ENCODE peak calls at places on chromosomes 3 and 15, in six cellular contexts. One of them, this sample, is unnamed.

GRCh38 chr3:172148702-172149565 is 109.6 kb downstream of the FNDC3B start:
- DNase-seq in body of pancreas: no peak
- DNase-seq in transverse colon: no peak
- DNase-seq in ovary: no peak
- DNase-seq in A549: no peak
- DNase-seq in prostate gland: no peak
- DNase-seq in this sample: no peak

GRCh38 chr3:118972974-118973373 is 61.7 kb downstream of the IGSF11 start:
- DNase-seq in body of pancreas: no peak
- DNase-seq in transverse colon: peak; percentile 10
- DNase-seq in ovary: no peak
- DNase-seq in A549: no peak
- DNase-seq in prostate gland: no peak
- DNase-seq in this sample: peak; percentile 31

GRCh38 chr3:37772773-37773291 is 88.8 kb upstream of the CTDSPL start:
- DNase-seq in body of pancreas: no peak
- DNase-seq in transverse colon: no peak
- DNase-seq in ovary: no peak
- DNase-seq in A549: no peak
- DNase-seq in prostate gland: no peak
- DNase-seq in this sample: no peak

GRCh38 chr3:2510746-2511145 is 412.1 kb downstream of the CNTN4 start:
- DNase-seq in body of pancreas: no peak
- DNase-seq in transverse colon: no peak
- DNase-seq in ovary: no peak
- DNase-seq in A549: no peak
- DNase-seq in prostate gland: no peak
- DNase-seq in this sample: no peak

GRCh38 chr3:173825731-173826130 is 428.2 kb downstream of the NLGN1 start:
- DNase-seq in body of pancreas: no peak
- DNase-seq in transverse colon: no peak
- DNase-seq in ovary: no peak
- DNase-seq in A549: no peak
- DNase-seq in prostate gland: no peak
- DNase-seq in this sample: no peak

GRCh38 chr3:37604336-37604833 is 257.3 kb upstream of the CTDSPL start:
- DNase-seq in body of pancreas: no peak
- DNase-seq in transverse colon: no peak
- DNase-seq in ovary: no peak
- DNase-seq in A549: no peak
- DNase-seq in prostate gland: no peak
- DNase-seq in this sample: no peak

GRCh38 chr3:165642761-165643432 is 194.3 kb downstream of the BCHE start:
- DNase-seq in body of pancreas: peak; percentile 76
- DNase-seq in transverse colon: peak; percentile 48
- DNase-seq in ovary: peak; percentile 15
- DNase-seq in A549: peak; percentile 38
- DNase-seq in prostate gland: peak; percentile 20
- DNase-seq in this sample: no peak

GRCh38 chr3:111012388-111013248 is 59.0 kb upstream of the NECTIN3 start:
- DNase-seq in body of pancreas: peak; percentile 10
- DNase-seq in transverse colon: no peak
- DNase-seq in ovary: no peak
- DNase-seq in A549: no peak
- DNase-seq in prostate gland: no peak
- DNase-seq in this sample: no peak

GRCh38 chr3:181326637-181327223 is 337.2 kb upstream of the DNAJC19 start:
- DNase-seq in body of pancreas: no peak
- DNase-seq in transverse colon: no peak
- DNase-seq in ovary: no peak
- DNase-seq in A549: peak; percentile 7
- DNase-seq in prostate gland: no peak
- DNase-seq in this sample: no peak

GRCh38 chr3:15333099-15333956 is 942 bp upstream of the SH3BP5 start:
- DNase-seq in body of pancreas: no peak
- DNase-seq in transverse colon: no peak
- DNase-seq in ovary: peak; percentile 56
- DNase-seq in A549: no peak
- DNase-seq in prostate gland: no peak
- DNase-seq in this sample: no peak

GRCh38 chr15:67089218-67090193 is 24.1 kb downstream of the SMAD3 start:
- DNase-seq in body of pancreas: no peak
- DNase-seq in transverse colon: no peak
- DNase-seq in ovary: no peak
- DNase-seq in A549: peak; percentile 76
- DNase-seq in prostate gland: no peak
- DNase-seq in this sample: no peak

GRCh38 chr3:105827959-105828358 is 40.9 kb downstream of the CBLB start:
- DNase-seq in body of pancreas: peak; percentile 18
- DNase-seq in transverse colon: peak; percentile 26
- DNase-seq in ovary: peak; percentile 43
- DNase-seq in A549: peak; percentile 49
- DNase-seq in prostate gland: no peak
- DNase-seq in this sample: no peak

GRCh38 chr3:187975571-187976360 is 178.2 kb upstream of the LPP start:
- DNase-seq in body of pancreas: no peak
- DNase-seq in transverse colon: no peak
- DNase-seq in ovary: no peak
- DNase-seq in A549: no peak
- DNase-seq in prostate gland: no peak
- DNase-seq in this sample: no peak

GRCh38 chr3:68945231-68945630 is 12.9 kb upstream of the TAFA4 start:
- DNase-seq in body of pancreas: no peak
- DNase-seq in transverse colon: no peak
- DNase-seq in ovary: no peak
- DNase-seq in A549: no peak
- DNase-seq in prostate gland: no peak
- DNase-seq in this sample: no peak

GRCh38 chr15:36658321-36658720 is 78.9 kb downstream of the CDIN1 start:
- DNase-seq in body of pancreas: no peak
- DNase-seq in transverse colon: no peak
- DNase-seq in ovary: no peak
- DNase-seq in A549: no peak
- DNase-seq in prostate gland: no peak
- DNase-seq in this sample: no peak

GRCh38 chr3:194472290-194472920 is 14.4 kb downstream of the ATP13A3 start:
- DNase-seq in body of pancreas: peak; percentile 71
- DNase-seq in transverse colon: no peak
- DNase-seq in ovary: no peak
- DNase-seq in A549: peak; percentile 25
- DNase-seq in prostate gland: peak; percentile 46
- DNase-seq in this sample: no peak

DNA sequence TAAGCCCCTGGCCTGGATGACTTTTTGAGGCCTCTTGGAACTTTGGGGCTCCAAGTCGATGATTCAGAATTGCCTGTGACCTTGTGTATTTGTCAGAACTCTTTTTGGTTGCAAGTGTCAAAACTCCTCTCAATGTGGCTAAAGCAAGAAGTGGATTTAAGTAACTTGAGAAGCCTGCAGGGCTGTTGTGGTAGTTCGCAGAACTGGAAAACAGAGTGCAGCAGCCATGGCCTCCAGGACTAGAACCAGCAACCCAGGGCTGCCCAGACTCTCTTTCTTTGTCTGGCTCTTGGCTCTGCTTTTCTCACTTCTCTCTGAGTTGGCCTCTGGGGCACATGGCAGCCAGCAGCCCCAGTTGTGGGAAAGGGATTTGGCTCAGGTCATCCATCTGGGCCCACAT is 59.0 kb downstream of the BHLHE40 start:
- DNase-seq in body of pancreas: no peak
- DNase-seq in transverse colon: no peak
- DNase-seq in ovary: no peak
- DNase-seq in A549: no peak
- DNase-seq in prostate gland: no peak
- DNase-seq in this sample: no peak
- TF ChIP-seq CTCF in body of pancreas: no peak
- TF ChIP-seq CTCF in transverse colon: no peak
- TF ChIP-seq CTCF in ovary: no peak
- TF ChIP-seq CTCF in A549: no peak
- TF ChIP-seq CTCF in prostate gland: no peak
- TF ChIP-seq CTCF in this sample: no peak

GRCh38 chr3:162845918-162846317 is 1349.3 kb downstream of the OTOL1 start:
- DNase-seq in body of pancreas: no peak
- DNase-seq in transverse colon: no peak
- DNase-seq in ovary: no peak
- DNase-seq in A549: no peak
- DNase-seq in prostate gland: no peak
- DNase-seq in this sample: no peak

GRCh38 chr3:162842817-162843216 is 1346.2 kb downstream of the OTOL1 start:
- DNase-seq in body of pancreas: no peak
- DNase-seq in transverse colon: peak; percentile 11
- DNase-seq in ovary: no peak
- DNase-seq in A549: no peak
- DNase-seq in prostate gland: no peak
- DNase-seq in this sample: no peak

DNA sequence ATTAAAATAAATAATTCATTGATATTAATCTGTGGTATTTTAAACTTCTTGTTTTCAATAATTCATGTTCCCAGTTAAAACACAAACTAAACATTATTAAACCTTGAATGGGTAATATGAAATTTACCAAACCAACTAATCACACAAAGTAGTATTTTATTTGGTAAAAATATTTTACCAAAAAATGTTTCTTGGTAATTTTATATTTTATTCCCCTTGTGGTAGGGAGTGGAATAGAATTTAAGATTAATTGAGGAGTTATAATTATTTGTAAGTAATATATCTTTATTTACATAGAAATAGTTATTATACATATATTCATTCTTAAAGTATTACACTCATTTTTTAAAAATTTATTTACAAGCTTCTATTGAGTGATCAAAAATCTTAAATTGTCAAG is 1350.9 kb downstream of the OTOL1 start:
- DNase-seq in body of pancreas: no peak
- DNase-seq in transverse colon: no peak
- DNase-seq in ovary: no peak
- DNase-seq in A549: no peak
- DNase-seq in prostate gland: no peak
- DNase-seq in this sample: no peak
- TF ChIP-seq POLR2A in body of pancreas: no peak
- TF ChIP-seq POLR2A in transverse colon: no peak
- TF ChIP-seq POLR2A in ovary: no peak
- TF ChIP-seq POLR2A in A549: no peak
- TF ChIP-seq POLR2A in prostate gland: no peak
- TF ChIP-seq POLR2A in this sample: no peak

GRCh38 chr3:71052725-71053124 is 530.8 kb downstream of the FOXP1 start:
- DNase-seq in body of pancreas: no peak
- DNase-seq in transverse colon: no peak
- DNase-seq in ovary: no peak
- DNase-seq in A549: no peak
- DNase-seq in prostate gland: no peak
- DNase-seq in this sample: no peak

GRCh38 chr3:71053495-71053894 is 530.0 kb downstream of the FOXP1 start:
- DNase-seq in body of pancreas: no peak
- DNase-seq in transverse colon: no peak
- DNase-seq in ovary: no peak
- DNase-seq in A549: no peak
- DNase-seq in prostate gland: no peak
- DNase-seq in this sample: no peak

GRCh38 chr3:71050521-71051258 is 532.8 kb downstream of the FOXP1 start:
- DNase-seq in body of pancreas: no peak
- DNase-seq in transverse colon: no peak
- DNase-seq in ovary: no peak
- DNase-seq in A549: no peak
- DNase-seq in prostate gland: no peak
- DNase-seq in this sample: no peak

GRCh38 chr3:71051259-71051595 is 532.3 kb downstream of the FOXP1 start:
- DNase-seq in body of pancreas: no peak
- DNase-seq in transverse colon: no peak
- DNase-seq in ovary: no peak
- DNase-seq in A549: no peak
- DNase-seq in prostate gland: no peak
- DNase-seq in this sample: no peak

GRCh38 chr3:71051893-71052687 is 531.4 kb downstream of the FOXP1 start:
- DNase-seq in body of pancreas: no peak
- DNase-seq in transverse colon: no peak
- DNase-seq in ovary: no peak
- DNase-seq in A549: no peak
- DNase-seq in prostate gland: no peak
- DNase-seq in this sample: no peak
- H3K27ac ChIP-seq in body of pancreas: no peak overlapping the region
- H3K27ac ChIP-seq in transverse colon: peak overlapping the region; percentile 87
- H3K27ac ChIP-seq in ovary: no peak overlapping the region
- H3K27ac ChIP-seq in A549: no peak overlapping the region
- H3K27ac ChIP-seq in prostate gland: peak overlapping the region; percentile 81
- H3K27ac ChIP-seq in this sample: peak overlapping the region; percentile 45

GRCh38 chr15:63943829-63944680 is 102.2 kb downstream of the DAPK2 start:
- DNase-seq in body of pancreas: no peak
- DNase-seq in transverse colon: no peak
- DNase-seq in ovary: no peak
- DNase-seq in A549: no peak
- DNase-seq in prostate gland: no peak
- DNase-seq in this sample: no peak

GRCh38 chr15:63944681-63944955 is 101.7 kb downstream of the DAPK2 start:
- DNase-seq in body of pancreas: no peak
- DNase-seq in transverse colon: no peak
- DNase-seq in ovary: no peak
- DNase-seq in A549: no peak
- DNase-seq in prostate gland: no peak
- DNase-seq in this sample: no peak

GRCh38 chr15:63941698-63942465 is 104.4 kb downstream of the DAPK2 start:
- DNase-seq in body of pancreas: no peak
- DNase-seq in transverse colon: no peak
- DNase-seq in ovary: no peak
- DNase-seq in A549: no peak
- DNase-seq in prostate gland: no peak
- DNase-seq in this sample: peak; percentile 14

GRCh38 chr15:63940956-63941620 is 105.2 kb downstream of the DAPK2 start:
- DNase-seq in body of pancreas: no peak
- DNase-seq in transverse colon: no peak
- DNase-seq in ovary: no peak
- DNase-seq in A549: no peak
- DNase-seq in prostate gland: no peak
- DNase-seq in this sample: peak; percentile 24

DNA sequence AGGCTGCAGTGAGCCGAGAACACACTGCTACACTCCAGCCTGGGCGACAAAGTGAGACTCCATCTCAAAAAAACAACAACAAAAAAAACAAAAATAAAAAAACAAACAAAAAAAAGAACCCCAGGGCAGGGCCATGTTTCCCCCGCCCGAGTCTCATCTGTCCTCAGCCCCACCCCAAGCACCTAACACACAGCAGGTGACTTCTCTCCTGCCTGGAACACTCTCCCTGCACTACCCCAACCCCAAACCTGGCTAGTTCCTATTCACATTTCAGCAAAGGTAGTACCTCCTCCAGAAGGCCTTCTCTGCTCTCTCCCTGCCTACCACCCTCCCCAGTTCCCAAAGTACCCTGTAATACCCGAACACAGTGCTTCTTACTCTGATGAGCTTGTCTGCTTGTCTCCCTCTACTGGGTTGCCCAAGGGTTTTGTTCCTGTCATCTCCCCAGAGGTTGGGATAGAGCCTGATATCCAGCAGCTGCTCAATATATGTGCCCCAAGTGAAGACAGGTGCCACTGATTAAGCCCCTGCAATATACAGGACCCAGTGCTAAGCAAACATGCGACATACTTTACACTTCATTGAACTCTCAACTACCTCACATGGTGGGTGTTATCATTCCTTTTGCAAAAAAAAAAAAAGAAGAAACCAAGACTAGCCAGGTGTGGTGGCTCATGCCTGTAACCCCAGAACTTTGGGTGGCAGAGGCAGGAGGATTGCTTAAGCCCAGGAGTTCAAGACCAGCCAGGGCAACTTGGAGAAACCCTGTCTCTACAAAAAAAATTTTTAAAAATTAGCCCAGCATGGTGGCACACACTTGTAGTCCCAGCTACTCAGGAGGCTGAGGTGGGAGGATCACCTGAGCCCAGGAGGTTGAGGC is 103.6 kb downstream of the DAPK2 start:
- DNase-seq in body of pancreas: no peak
- DNase-seq in transverse colon: no peak
- DNase-seq in ovary: no peak
- DNase-seq in A549: no peak
- DNase-seq in prostate gland: no peak
- DNase-seq in this sample: no peak
- TF ChIP-seq CTCF in body of pancreas: no peak
- TF ChIP-seq CTCF in transverse colon: no peak
- TF ChIP-seq CTCF in ovary: no peak
- TF ChIP-seq CTCF in A549: no peak
- TF ChIP-seq CTCF in prostate gland: no peak
- TF ChIP-seq CTCF in this sample: no peak